ENCODE peak calls at places on chromosomes 4 and X, in five cellular contexts. M is thoracic aorta, I is mammary epithelial cell, P is AG10803, B is activated B cell treated with CpG ODN at 0.5 μM for 24 hours. H is an unnamed sample.

GRCh38 chr4:167234388-167234881 is at the start of gene SPOCK3:
- DNase-seq in M (no peak), P (peak; percentile 1), I (peak; percentile 47), B (no peak), H (peak; percentile 44)

GRCh38 chr4:98242538-98242937 is 18.6 kb upstream of the RAP1GDS1 start:
- DNase-seq in I (peak; percentile 83), M (no peak), P (peak; percentile 8), B (no peak), H (no peak)

GRCh38 chr4:90187148-90187884 is 60.1 kb downstream of the CCSER1 start:
- DNase-seq in P (no peak), B (no peak), M (no peak), I (no peak), H (no peak)

GRCh38 chr4:108359936-108360681 is 191.4 kb upstream of the LEF1 start:
- DNase-seq in B (no peak), P (no peak), M (no peak), I (no peak), H (no peak)

GRCh38 chrX:16788477-16788876 is 2.2 kb downstream of the TXLNG start:
- DNase-seq in M (no peak), I (no peak), P (peak; percentile 37), B (no peak), H (no peak)

GRCh38 chr4:44869222-44869882 is 143.0 kb upstream of the GNPDA2 start:
- DNase-seq in P (no peak), B (no peak), M (no peak), I (peak; percentile 5), H (no peak)

GRCh38 chr4:19224820-19225219 is 1026.9 kb upstream of the SLIT2 start:
- DNase-seq in P (peak; percentile 53), I (no peak), B (no peak), M (no peak), H (no peak)

GRCh38 chr4:75714681-75715080 is 9.7 kb upstream of the USO1 start:
- DNase-seq in P (no peak), B (no peak), I (no peak), M (no peak), H (no peak)

GRCh38 chr4:26099967-26100366 is 185.9 kb downstream of the SMIM20 start:
- DNase-seq in I (no peak), P (no peak), B (no peak), M (no peak), H (no peak)

GRCh38 chrX:135112096-135112729 is 8.1 kb downstream of the ETDB start:
- DNase-seq in M (no peak), B (no peak), P (peak; percentile 17), I (peak; percentile 23), H (no peak)

GRCh38 chr4:131258361-131258760 is 1890.7 kb upstream of the PCDH10 start:
- DNase-seq in B (no peak), I (peak; percentile 1), P (no peak), M (no peak), H (no peak)

GRCh38 chrX:41720125-41720780 is 3.7 kb upstream of the GPR82 start:
- DNase-seq in B (peak; percentile 16), I (no peak), M (no peak), P (no peak), H (no peak)

GRCh38 chrX:153669174-153669890 is 4.3 kb downstream of the PNCK start:
- DNase-seq in B (peak; percentile 50), P (no peak), I (no peak), M (no peak), H (no peak)

GRCh38 chrX:154350429-154351182 is 23.8 kb downstream of the FLNA start:
- DNase-seq in P (no peak), B (no peak), M (no peak), I (no peak), H (peak; percentile 19)

GRCh38 chrX:131778269-131779218 is 234.7 kb downstream of the OR13H1 start:
- DNase-seq in I (peak; percentile 70), M (no peak), P (no peak), B (no peak), H (no peak)

GRCh38 chrX:111857534-111857933 is 18.4 kb upstream of the TRPC5OS start:
- DNase-seq in M (no peak), P (no peak), I (no peak), B (no peak), H (no peak)

GRCh38 chr4:56705870-56706400 is 24.8 kb upstream of the HOPX start:
- DNase-seq in P (no peak), M (no peak), B (no peak), I (no peak), H (no peak)
- TF ChIP-seq CTCF in P (no peak), M (no peak), B (no peak), I (no peak), H (no peak)

GRCh38 chr4:150104401-150105027 is 26.3 kb downstream of the DCLK2 start:
- DNase-seq in I (no peak), B (no peak), M (no peak), P (no peak), H (no peak)
- TF ChIP-seq CTCF in I (peak; percentile 2), B (no peak), M (no peak), P (no peak), H (no peak)

GRCh38 chrX:24498181-24498580 is 33.1 kb downstream of the PDK3 start:
- DNase-seq in M (no peak), B (no peak), I (no peak), P (peak; percentile 0), H (no peak)
- TF ChIP-seq CTCF in M (peak; percentile 32), B (no peak), I (no peak), P (peak; percentile 19), H (no peak)

GRCh38 chr4:184649026-184649970 is at the start of the genes CASP3 and PRIMPOL:
- DNase-seq in P (peak; percentile 95), B (peak; percentile 98), M (peak; percentile 67), I (peak; percentile 95), H (peak; percentile 91)
- TF ChIP-seq CTCF in P (peak; percentile 31), B (no peak), M (peak; percentile 19), I (no peak), H (no peak)

DNA sequence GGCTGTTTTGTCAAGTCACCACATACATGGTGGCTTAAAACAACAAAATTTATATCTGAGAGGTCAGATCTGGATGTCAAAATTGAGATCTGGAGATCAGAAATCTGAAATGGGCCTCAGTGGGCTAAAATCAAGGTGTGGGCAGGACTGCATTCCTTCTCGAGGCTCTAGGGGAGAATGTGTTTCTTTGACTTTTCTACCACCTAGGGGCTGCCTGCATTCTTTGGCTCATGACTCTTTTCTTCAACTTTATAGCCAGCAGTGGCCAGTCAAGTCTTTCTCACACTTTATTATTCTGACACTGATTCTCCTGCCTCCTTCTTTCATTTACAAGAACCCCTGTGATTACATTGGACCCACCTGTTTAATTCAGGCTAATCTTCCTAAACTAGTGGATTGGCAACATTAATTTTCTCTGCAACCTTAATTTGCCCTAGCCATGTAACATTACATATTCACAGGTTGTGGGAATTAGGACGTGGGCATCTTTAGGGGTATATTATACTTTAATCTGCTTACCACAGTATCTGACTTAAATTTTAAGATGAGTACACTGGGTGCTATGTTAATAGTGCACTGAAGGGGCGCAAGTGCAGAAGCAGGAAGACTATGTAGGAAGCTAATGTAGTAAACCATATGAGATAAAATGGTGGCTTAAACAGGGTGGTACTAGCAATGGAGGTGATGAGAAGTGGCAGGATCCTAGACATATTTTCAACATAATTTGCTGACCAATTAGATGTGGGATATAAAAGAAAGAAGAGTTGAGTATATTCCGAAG is 188.0 kb downstream of the SLC4A4 start:
- DNase-seq in P (no peak), M (no peak), I (no peak), B (no peak), H (no peak)
- TF ChIP-seq CTCF in P (peak; percentile 10), M (no peak), I (no peak), B (no peak), H (no peak)

GRCh38 chr4:53003959-53004358 is 141.8 kb downstream of the RASL11B start:
- DNase-seq in M (no peak), I (no peak), B (no peak), P (no peak), H (no peak)

GRCh38 chr4:52998413-52998812 is 136.3 kb downstream of the RASL11B start:
- DNase-seq in I (no peak), M (no peak), P (no peak), B (no peak), H (no peak)

GRCh38 chr4:52997132-52997416 is 135.0 kb downstream of the RASL11B start:
- DNase-seq in I (no peak), B (no peak), M (no peak), P (no peak), H (no peak)

GRCh38 chr4:53004497-53005148 is 142.5 kb downstream of the RASL11B start:
- DNase-seq in P (no peak), M (no peak), B (no peak), I (no peak), H (no peak)

DNA sequence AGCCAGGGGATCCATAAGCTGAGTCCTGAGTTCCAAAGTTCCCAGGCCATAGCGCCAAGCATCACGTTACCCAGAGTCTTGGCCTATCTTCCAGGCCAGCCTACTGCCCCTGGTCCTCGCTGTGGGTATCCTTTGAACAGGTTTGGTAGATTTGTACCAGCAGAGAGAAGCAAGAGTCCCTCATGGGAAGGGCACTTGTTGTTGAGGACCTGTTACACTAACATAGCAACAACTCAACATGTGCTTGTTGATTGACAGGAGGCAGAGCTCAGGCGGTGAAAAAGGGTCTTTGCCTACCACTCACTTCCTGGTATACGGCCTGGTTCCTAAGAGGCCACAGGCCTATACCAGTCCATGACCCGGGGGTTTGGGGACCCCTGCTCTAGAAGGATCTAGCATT is 138.4 kb downstream of the RASL11B start:
- DNase-seq in M (no peak), B (no peak), P (no peak), I (no peak), H (no peak)
- TF ChIP-seq CTCF in M (no peak), B (no peak), P (no peak), I (no peak), H (no peak)